ENCODE peak calls at places on chromosomes 5 and 9, in nine cellular contexts. W is iPS DF 6.9; R is astrocyte; T is naive thymus-derived CD4-positive, alpha-beta T cell; I is small intestine; A is body of pancreas; E is esophagus muscularis mucosa; Y is gastrocnemius medialis; C is CD4-positive, alpha-beta T cell. V is an unnamed sample.

GRCh38 chr5:141040763-141041426 is 10.3 kb upstream of the PCDHB1 start:
- DNase-seq in R (peak), Y (peak), E (peak), C (peak), W (peak), I (peak), T (peak), A (peak), V (peak)

GRCh38 chr9:94922098-94922607 is 195.7 kb downstream of the AOPEP start:
- DNase-seq in E (no peak), W (no peak), C (no peak), Y (no peak), I (no peak), A (peak), T (no peak), R (peak), V (no peak)

GRCh38 chr5:113761594-113761993 is 248.1 kb downstream of the YTHDC2 start:
- DNase-seq in T (no peak), A (no peak), E (no peak), W (no peak), R (no peak), C (no peak), Y (no peak), I (no peak), V (no peak)

GRCh38 chr9:91795500-91796241 is 154.4 kb downstream of the ROR2 start:
- DNase-seq in C (no peak), E (no peak), R (no peak), W (no peak), T (no peak), A (no peak), Y (no peak), I (peak), V (no peak)

GRCh38 chr9:115118471-115119156 is 657 bp upstream of the TNC start:
- DNase-seq in A (peak), E (no peak), I (peak), W (peak), C (no peak), Y (no peak), R (peak), T (no peak), V (no peak)

GRCh38 chr9:74500584-74500924 is 3.4 kb downstream of the RORB start:
- DNase-seq in Y (no peak), E (no peak), T (no peak), C (no peak), R (no peak), A (no peak), W (no peak), I (no peak), V (no peak)

GRCh38 chr9:134709512-134710270 is 68.1 kb downstream of the COL5A1 start:
- DNase-seq in E (no peak), I (no peak), W (no peak), T (no peak), C (no peak), Y (no peak), R (peak), A (no peak), V (no peak)

GRCh38 chr9:98955259-98955658 is 11.6 kb downstream of the COL15A1 start:
- DNase-seq in C (no peak), W (no peak), R (no peak), T (no peak), I (no peak), A (no peak), Y (no peak), E (no peak), V (no peak)

GRCh38 chr9:124849801-124850200 is 3.5 kb upstream of the WDR38 start:
- DNase-seq in A (no peak), T (no peak), Y (no peak), W (no peak), E (no peak), R (peak), I (peak), C (no peak), V (no peak)

GRCh38 chr5:173855162-173855994 is 32.8 kb upstream of the CPEB4 start:
- DNase-seq in R (no peak), I (no peak), Y (no peak), W (no peak), E (no peak), A (no peak), T (no peak), C (no peak), V (no peak)

GRCh38 chr9:26723486-26723885 is 169.1 kb downstream of the CAAP1 start:
- DNase-seq in E (no peak), Y (no peak), C (no peak), W (peak), R (no peak), A (peak), T (peak), I (peak), V (no peak)

GRCh38 chr9:115362101-115362500 is 244.1 kb upstream of the TNC start:
- DNase-seq in T (no peak), E (no peak), A (no peak), W (no peak), R (no peak), C (no peak), I (no peak), Y (no peak), V (no peak)

GRCh38 chr9:98430535-98430934 is 175.1 kb upstream of the TBC1D2 start:
- DNase-seq in E (no peak), A (no peak), Y (no peak), T (no peak), I (no peak), R (peak), C (no peak), W (no peak), V (no peak)

GRCh38 chr5:27377626-27378025 is 339.2 kb upstream of the CDH9 start:
- DNase-seq in A (no peak), I (no peak), R (no peak), Y (no peak), C (no peak), W (no peak), E (no peak), T (no peak), V (no peak)

GRCh38 chr5:177434437-177434836 is 8.0 kb downstream of the GRK6 start:
- DNase-seq in E (no peak), W (no peak), Y (no peak), I (no peak), R (no peak), T (no peak), C (peak), A (no peak), V (no peak)

GRCh38 chr5:154732212-154732611 is 23.0 kb upstream of the LARP1 start:
- DNase-seq in C (no peak), R (no peak), W (no peak), I (no peak), A (no peak), Y (no peak), E (no peak), T (no peak), V (no peak)

GRCh38 chr5:176532795-176533194 is 4.4 kb downstream of the RNF44 start:
- DNase-seq in A (no peak), W (no peak), R (no peak), I (no peak), C (no peak), T (no peak), Y (no peak), E (no peak), V (no peak)

GRCh38 chr5:554284-554988 is 30.2 kb upstream of the SLC9A3 start:
- DNase-seq in Y (no peak), W (no peak), I (no peak), A (no peak), C (no peak), R (no peak), T (no peak), E (no peak), V (no peak)

GRCh38 chr5:89377752-89378455 is 494.9 kb upstream of the MEF2C start:
- DNase-seq in R (no peak), W (no peak), A (no peak), C (no peak), Y (no peak), E (no peak), I (no peak), T (no peak), V (no peak)

GRCh38 chr5:65823820-65824445 is 101.9 kb downstream of the NLN start:
- DNase-seq in C (no peak), R (no peak), A (no peak), T (no peak), W (no peak), I (peak), Y (no peak), E (no peak), V (no peak)

GRCh38 chr5:177520271-177520670 is 3.5 kb upstream of the DDX41 start:
- DNase-seq in T (no peak), E (no peak), A (no peak), Y (no peak), C (no peak), I (no peak), W (no peak), R (no peak), V (no peak)

GRCh38 chr9:27194401-27195091 is 85.5 kb downstream of the TEK start:
- DNase-seq in Y (no peak), T (no peak), C (no peak), E (peak), R (peak), W (no peak), I (no peak), A (no peak), V (no peak)

GRCh38 chr9:93467062-93467416 is 13.7 kb upstream of the FAM120AOS start:
- DNase-seq in Y (no peak), A (no peak), C (no peak), R (no peak), I (peak), E (no peak), W (no peak), T (no peak), V (no peak)

GRCh38 chr9:96604005-96604320 is 15.7 kb downstream of the CDC14B start:
- DNase-seq in Y (peak), W (no peak), A (peak), T (no peak), R (peak), C (no peak), I (no peak), E (no peak), V (no peak)

GRCh38 chr5:154751854-154752253 is 3.3 kb upstream of the LARP1 start:
- DNase-seq in T (no peak), C (no peak), E (no peak), I (no peak), R (no peak), A (no peak), Y (no peak), W (no peak), V (no peak)

GRCh38 chr9:129481424-129481823 is 139.5 kb downstream of the C9orf50 start:
- DNase-seq in C (no peak), R (no peak), I (no peak), A (no peak), Y (no peak), W (no peak), E (no peak), T (no peak), V (no peak)

GRCh38 chr5:60299944-60300343 is 400.0 kb downstream of the DEPDC1B start:
- DNase-seq in C (no peak), R (peak), T (no peak), W (no peak), E (no peak), A (no peak), Y (no peak), I (no peak), V (no peak)

GRCh38 chr9:76415154-76415553 is 20.9 kb upstream of the RFK start:
- DNase-seq in I (no peak), C (no peak), W (no peak), A (peak), E (peak), Y (no peak), T (no peak), R (peak), V (no peak)

GRCh38 chr5:181203093-181203711 is 1.8 kb downstream of the TRIM7 start:
- DNase-seq in W (no peak), A (no peak), T (no peak), Y (no peak), C (no peak), E (no peak), R (no peak), I (no peak), V (no peak)

GRCh38 chr5:174380311-174380710 is 334.8 kb downstream of the NSG2 start:
- DNase-seq in T (no peak), E (no peak), R (no peak), W (no peak), C (no peak), Y (no peak), A (no peak), I (no peak), V (no peak)

GRCh38 chr9:71250626-71251025 is 129.2 kb upstream of the TRPM3 start:
- DNase-seq in A (no peak), W (peak), Y (no peak), R (no peak), C (no peak), I (peak), E (no peak), T (no peak), V (no peak)

GRCh38 chr9:82553654-82554366 is 509.1 kb downstream of the RASEF start:
- DNase-seq in T (no peak), Y (no peak), R (peak), W (no peak), A (peak), I (no peak), E (no peak), C (no peak), V (no peak)

GRCh38 chr5:76473676-76474075 is 70.6 kb downstream of the IQGAP2 start:
- DNase-seq in R (no peak), C (peak), E (no peak), A (no peak), T (peak), W (no peak), I (peak), Y (no peak), V (no peak)

GRCh38 chr5:123209163-123210013 is 120.3 kb downstream of the PRDM6 start:
- DNase-seq in A (no peak), I (peak), R (peak), E (no peak), C (no peak), W (no peak), Y (no peak), T (no peak), V (no peak)

GRCh38 chr9:93960971-93961841 is 6.1 kb upstream of the BARX1 start:
- DNase-seq in Y (no peak), W (no peak), A (no peak), C (no peak), I (no peak), E (no peak), R (no peak), T (peak), V (no peak)

GRCh38 chr5:117246386-117246785 is 671.8 kb upstream of the SEMA6A start:
- DNase-seq in A (no peak), W (no peak), Y (no peak), R (no peak), C (no peak), E (no peak), I (no peak), T (no peak), V (no peak)

GRCh38 chr5:56330167-56330566 is 97.0 kb upstream of the ANKRD55 start:
- DNase-seq in C (no peak), I (no peak), E (no peak), T (no peak), W (no peak), R (no peak), Y (no peak), A (no peak), V (no peak)

GRCh38 chr9:130663258-130664171 is 879 bp upstream of the PRDM12 start:
- DNase-seq in I (no peak), Y (no peak), R (no peak), T (no peak), E (no peak), C (no peak), W (no peak), A (no peak), V (no peak)

DNA sequence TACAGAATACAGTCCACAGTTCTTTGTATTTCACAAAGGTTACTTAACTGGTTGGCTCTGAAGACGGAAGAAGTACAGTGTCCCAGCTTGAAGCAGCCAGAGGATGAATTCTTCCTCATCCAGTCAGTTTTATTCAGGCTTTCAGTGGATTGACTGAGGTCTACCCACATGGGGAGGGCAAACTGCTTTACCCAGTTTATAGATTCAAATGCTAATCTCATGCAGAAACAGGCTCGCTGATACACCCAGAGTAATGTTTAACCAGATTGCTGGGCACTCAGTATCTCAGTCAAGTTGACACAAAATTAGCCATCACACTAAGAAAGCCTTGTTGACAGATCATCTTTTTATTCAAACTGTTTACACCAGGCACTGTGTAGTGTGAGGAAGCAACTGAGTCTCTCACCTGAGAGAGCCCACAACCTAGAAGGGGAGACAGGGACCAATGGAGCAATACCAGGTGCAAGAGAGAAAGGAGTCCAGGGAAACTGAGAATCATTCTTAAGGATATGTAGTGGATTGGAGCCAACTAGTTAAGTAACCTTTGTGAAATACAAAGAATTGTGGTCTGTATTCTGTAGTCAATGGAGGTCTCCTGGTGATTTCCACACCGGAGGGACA is 15.9 kb downstream of the LRRC70 start:
- DNase-seq in C (no peak), Y (no peak), I (no peak), R (no peak), E (no peak), W (no peak), T (no peak), A (no peak), V (no peak)
- H3K27ac ChIP-seq in C (no peak), Y (no peak), I (no peak), R (no peak), E (no peak), W (no peak), T (no peak), A (no peak), V (no peak)

GRCh38 chr5:149400304-149400703 is 21.2 kb upstream of the IL17B start:
- DNase-seq in E (no peak), R (no peak), I (no peak), Y (no peak), W (no peak), T (no peak), C (no peak), A (no peak), V (no peak)
- H3K27ac ChIP-seq in E (peak), R (no peak), I (no peak), Y (peak), W (no peak), T (no peak), C (no peak), A (no peak), V (no peak)

GRCh38 chr5:17355585-17356346 is 138.3 kb downstream of the BASP1 start:
- DNase-seq in I (no peak), W (no peak), A (no peak), Y (no peak), R (peak), C (no peak), E (no peak), T (no peak), V (no peak)

GRCh38 chr5:17359451-17359965 is 138.5 kb upstream of the TAF11L2 start:
- DNase-seq in T (no peak), C (no peak), R (peak), W (no peak), A (no peak), I (no peak), Y (no peak), E (no peak), V (no peak)

GRCh38 chr5:17354265-17354664 is 136.8 kb downstream of the BASP1 start:
- DNase-seq in C (no peak), E (no peak), I (no peak), R (no peak), T (no peak), W (no peak), Y (no peak), A (no peak), V (no peak)

GRCh38 chr5:17360879-17361278 is 137.2 kb upstream of the TAF11L2 start:
- DNase-seq in I (no peak), W (no peak), Y (no peak), R (no peak), C (no peak), A (no peak), E (no peak), T (no peak), V (no peak)

DNA sequence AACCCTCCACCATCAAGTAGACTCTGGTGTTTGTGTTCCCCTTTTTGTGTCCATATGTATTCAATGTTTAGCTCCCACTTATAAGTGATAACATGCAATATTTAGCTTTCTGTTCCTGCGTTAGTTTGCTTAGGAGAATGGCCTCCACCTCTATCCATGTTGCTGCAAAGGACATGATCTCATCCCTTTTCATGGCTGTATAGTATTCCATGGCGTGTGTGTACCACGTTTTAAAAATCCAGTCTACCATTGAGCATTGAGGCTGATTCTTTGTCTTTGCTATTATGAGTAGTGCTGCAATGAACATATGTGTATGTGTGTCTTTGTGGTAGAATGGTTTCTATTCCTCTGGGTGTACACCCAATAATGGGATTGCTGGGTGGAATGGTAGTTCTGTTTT is 140.1 kb downstream of the BASP1 start:
- DNase-seq in I (no peak), C (no peak), R (no peak), T (no peak), E (no peak), A (no peak), Y (no peak), W (no peak), V (no peak)
- H3K27ac ChIP-seq in I (no peak), C (no peak), R (no peak), T (no peak), E (no peak), A (no peak), Y (no peak), W (no peak), V (no peak)

GRCh38 chr5:170753311-170753710 is 30.2 kb upstream of the GABRP start:
- DNase-seq in T (no peak), A (no peak), I (no peak), E (no peak), R (no peak), W (no peak), C (no peak), Y (no peak), V (no peak)
- H3K27ac ChIP-seq in T (no peak), A (no peak), I (no peak), E (no peak), R (no peak), W (no peak), C (no peak), Y (no peak), V (no peak)

DNA sequence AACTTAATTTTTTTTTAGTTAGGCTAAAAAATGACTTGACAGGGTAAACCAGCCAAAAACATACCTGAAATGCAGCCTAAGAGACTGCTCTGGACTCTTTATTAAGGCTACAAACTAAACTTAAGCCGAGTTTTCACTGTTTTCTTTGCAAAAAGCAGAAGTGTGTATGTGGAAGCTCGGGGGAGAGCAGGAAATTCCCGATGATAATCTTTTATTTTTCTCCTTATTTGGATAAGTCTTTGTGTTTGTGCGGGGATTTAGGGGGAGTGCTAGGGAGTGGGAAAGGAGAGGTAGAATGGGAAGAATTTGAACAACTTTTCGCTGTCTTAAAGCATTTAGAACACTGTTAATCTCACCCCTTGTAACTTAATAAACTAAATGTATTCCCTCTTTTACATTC is 30.7 kb upstream of the GPR21 start:
- DNase-seq in E (no peak), I (no peak), W (no peak), T (no peak), C (no peak), Y (no peak), R (peak), A (no peak), V (no peak)
- H3K27ac ChIP-seq in E (peak), I (no peak), W (no peak), T (no peak), C (no peak), Y (peak), R (peak), A (no peak), V (no peak)

DNA sequence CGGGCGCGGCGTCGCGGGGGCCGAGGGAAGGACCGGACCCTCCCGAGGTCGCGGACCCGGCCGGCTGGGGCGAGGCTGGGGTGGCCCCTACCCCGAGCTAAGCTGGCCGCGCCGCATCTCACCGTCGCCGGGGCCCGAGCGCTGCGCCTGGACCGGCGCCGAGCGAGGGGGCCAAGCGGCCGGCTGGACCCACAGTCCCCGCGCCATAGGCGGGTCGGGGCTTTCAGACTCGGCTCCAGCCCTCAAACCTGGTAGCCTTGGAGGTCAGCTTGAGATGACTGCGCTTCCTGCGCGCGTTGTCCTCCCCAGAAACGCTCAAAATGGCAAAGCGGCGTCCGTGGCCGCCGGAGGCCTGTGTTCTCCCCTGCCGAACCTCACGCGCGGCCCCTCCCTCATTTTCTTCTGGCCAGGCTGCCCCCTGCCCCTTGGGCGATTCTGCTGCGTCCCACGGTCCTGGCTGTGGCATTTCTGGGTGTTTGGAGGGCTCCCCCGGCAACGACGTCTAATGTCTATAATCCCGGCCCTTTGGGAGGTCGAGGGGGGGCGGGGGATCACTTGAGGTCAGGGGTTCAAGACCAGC is 8.7 kb upstream of the GRIN1 start:
- DNase-seq in C (no peak), W (no peak), I (no peak), T (no peak), E (no peak), R (no peak), A (no peak), Y (no peak), V (no peak)
- H3K27ac ChIP-seq in C (peak), W (no peak), I (peak), T (peak), E (peak), R (peak), A (peak), Y (no peak), V (no peak)

V was measured in substantia nigra.